ENCODE peak calls at places on chromosome 2, in seven cellular contexts. Q is thoracic aorta; W is NCI-H1417; O is right lobe of liver; K is frontal cortex; S is GM13976; X is stimulated activated CD8-positive, alpha-beta memory T cell treated with anti-CD3 and anti-CD28 coated beads, Interleukin-15, amount 100 ng/mL, for 24 hours. B is an unnamed sample.
A peak's percentile ranks its signal among the peaks of the same experiment; 100 is the strongest.

GRCh38 chr2:63300835-63301234 is 250.2 kb downstream of the OTX1 start:
- DNase-seq in K (no peak), X (no peak), S (no peak), O (no peak), Q (no peak), W (no peak), B (no peak)

GRCh38 chr2:237143676-237144440 is 58.2 kb downstream of the COPS8 start:
- DNase-seq in Q (no peak), W (no peak), S (no peak), K (no peak), X (no peak), O (no peak), B (no peak)

GRCh38 chr2:218883491-218884490 is 3.1 kb downstream of the WNT10A start:
- DNase-seq in O (no peak), K (peak; percentile 57), S (peak; percentile 75), X (no peak), W (no peak), Q (no peak), B (no peak)

GRCh38 chr2:158953454-158953853 is 15.0 kb upstream of the TANC1 start:
- DNase-seq in O (no peak), Q (no peak), W (no peak), K (no peak), X (no peak), S (no peak), B (no peak)

GRCh38 chr2:33213244-33213643 is 263.2 kb upstream of the RASGRP3 start:
- DNase-seq in S (no peak), X (no peak), W (no peak), O (no peak), K (no peak), Q (no peak), B (no peak)

GRCh38 chr2:214492152-214492551 is 81.3 kb downstream of the VWC2L start:
- DNase-seq in Q (no peak), S (no peak), O (no peak), W (peak; percentile 61), X (no peak), K (no peak), B (no peak)

GRCh38 chr2:69437751-69438154 is 518 bp upstream of the NFU1 start:
- DNase-seq in X (peak; percentile 1), K (peak; percentile 50), W (no peak), S (no peak), O (peak; percentile 53), Q (peak; percentile 10), B (peak; percentile 83)

GRCh38 chr2:67879586-67880290 is 183.1 kb downstream of the C1D start:
- DNase-seq in O (no peak), S (no peak), K (no peak), Q (no peak), X (no peak), W (no peak), B (no peak)

GRCh38 chr2:102159295-102159694 is 16.7 kb downstream of the IL1R1 start:
- DNase-seq in Q (no peak), S (no peak), X (no peak), W (no peak), K (no peak), O (no peak), B (no peak)

GRCh38 chr2:110107092-110108079 is 8.2 kb downstream of the MALL start:
- DNase-seq in O (no peak), X (no peak), Q (no peak), W (no peak), S (no peak), K (no peak), B (no peak)

GRCh38 chr2:239025081-239025801 is 177.4 kb downstream of the TWIST2 start:
- DNase-seq in O (no peak), W (no peak), Q (peak; percentile 15), S (no peak), K (no peak), X (no peak), B (no peak)

GRCh38 chr2:229376866-229377265 is 105.8 kb upstream of the PID1 start:
- DNase-seq in Q (no peak), K (no peak), O (no peak), S (no peak), X (no peak), W (no peak), B (no peak)

GRCh38 chr2:98471402-98472131 is 26.9 kb downstream of the INPP4A start:
- DNase-seq in Q (no peak), O (no peak), X (no peak), W (no peak), S (no peak), K (no peak), B (no peak)

GRCh38 chr2:236935131-236935530 is 150.6 kb upstream of the COPS8 start:
- DNase-seq in X (no peak), S (no peak), K (no peak), Q (no peak), O (no peak), W (no peak), B (no peak)

GRCh38 chr2:129797489-129798300 is 181.8 kb upstream of the RAB6C start:
- DNase-seq in Q (no peak), S (no peak), K (no peak), W (no peak), X (no peak), O (no peak), B (no peak)

GRCh38 chr2:62475172-62476011 is 30.6 kb downstream of the TMEM17 start:
- DNase-seq in K (no peak), Q (no peak), X (no peak), S (no peak), W (peak; percentile 44), O (no peak), B (peak; percentile 62)

GRCh38 chr2:50649626-50650397 is 382.1 kb downstream of the NRXN1 start:
- DNase-seq in S (no peak), X (no peak), W (no peak), K (no peak), O (no peak), Q (no peak), B (no peak)

GRCh38 chr2:134104754-134105153 is 149.1 kb upstream of the MGAT5 start:
- DNase-seq in K (no peak), O (no peak), S (no peak), W (no peak), X (no peak), Q (no peak), B (no peak)

GRCh38 chr2:172864182-172864581 is 128.5 kb downstream of the RAPGEF4 start:
- DNase-seq in S (peak; percentile 42), Q (no peak), X (no peak), K (peak; percentile 2), O (peak; percentile 60), W (peak; percentile 4), B (no peak)

GRCh38 chr2:229096667-229097066 is 174.4 kb downstream of the PID1 start:
- DNase-seq in O (no peak), W (peak; percentile 20), X (no peak), K (no peak), Q (no peak), S (no peak), B (no peak)

GRCh38 chr2:96249654-96250053 is 16.1 kb downstream of the TMEM127 start:
- DNase-seq in K (no peak), Q (no peak), O (no peak), W (no peak), S (no peak), X (no peak), B (no peak)

GRCh38 chr2:121398853-121399252 is 113.9 kb upstream of the TFCP2L1 start:
- DNase-seq in X (no peak), S (no peak), W (no peak), Q (no peak), K (no peak), O (no peak), B (no peak)

GRCh38 chr2:216478151-216478550 is 20.5 kb upstream of the RPL37A start:
- DNase-seq in Q (no peak), S (no peak), W (no peak), X (no peak), O (no peak), K (no peak), B (no peak)

GRCh38 chr2:216188956-216189355 is 79.8 kb downstream of the XRCC5 start:
- DNase-seq in O (no peak), X (no peak), W (peak; percentile 34), S (no peak), Q (no peak), K (no peak), B (no peak)

GRCh38 chr2:61371027-61371426 is 99.9 kb downstream of the USP34 start:
- DNase-seq in W (no peak), K (no peak), Q (no peak), S (no peak), O (no peak), X (no peak), B (no peak)

GRCh38 chr2:74553892-74554820 is at the start of the genes DOK1 and LOXL3:
- DNase-seq in Q (peak; percentile 56), X (peak; percentile 67), O (peak; percentile 85), S (peak; percentile 93), K (peak; percentile 85), W (peak; percentile 86), B (peak; percentile 94)

GRCh38 chr2:221103930-221104329 is 468.2 kb downstream of the EPHA4 start:
- DNase-seq in Q (no peak), K (no peak), S (no peak), X (no peak), O (no peak), W (no peak), B (no peak)

GRCh38 chr2:199772693-199772976 is 78.4 kb downstream of the FTCDNL1 start:
- DNase-seq in W (no peak), S (no peak), Q (no peak), O (no peak), X (no peak), K (no peak), B (no peak)

GRCh38 chr2:55223958-55224760 is 7.9 kb downstream of the CLHC1 start:
- DNase-seq in S (no peak), K (no peak), O (no peak), Q (no peak), W (no peak), X (no peak), B (no peak)

GRCh38 chr2:236794074-236794473 is 224.4 kb downstream of the ACKR3 start:
- DNase-seq in W (no peak), Q (no peak), O (no peak), S (no peak), K (no peak), X (no peak), B (no peak)

GRCh38 chr2:99150691-99151090 is 4.1 kb downstream of the TSGA10 start:
- DNase-seq in S (no peak), W (no peak), Q (no peak), X (no peak), O (no peak), K (no peak), B (no peak)

GRCh38 chr2:224909885-224910517 is 132.3 kb downstream of the DOCK10 start:
- DNase-seq in Q (no peak), S (no peak), W (peak; percentile 89), K (no peak), O (peak; percentile 78), X (no peak), B (peak; percentile 90)

GRCh38 chr2:71864085-71864484 is 283.6 kb downstream of the CYP26B1 start:
- DNase-seq in X (no peak), S (no peak), W (no peak), K (no peak), O (no peak), Q (no peak), B (no peak)

GRCh38 chr2:36952748-36953197 is 13.6 kb downstream of the STRN start:
- DNase-seq in Q (no peak), K (no peak), X (no peak), S (no peak), O (no peak), W (no peak), B (no peak)

GRCh38 chr2:238167761-238168160 is 9.0 kb downstream of the ERFE start:
- DNase-seq in W (no peak), Q (no peak), K (no peak), X (no peak), O (no peak), S (peak; percentile 34), B (no peak)

B was measured in ascending aorta.